ENCODE peak calls at places on chromosomes 5 and 9, in nine cellular contexts. One of them, this sample, is unnamed. For H3K4me1, the result is how much of the 10 kb centered on the place peaks cover.

GRCh38 chr9:91433180-91433579 is 9.5 kb upstream of the NFIL3 start:
- DNase-seq in effector memory CD4-positive, alpha-beta T cell: no peak
- DNase-seq in testis: no peak
- DNase-seq in tibial artery: no peak
- DNase-seq in naive thymus-derived CD4-positive, alpha-beta T cell: no peak
- DNase-seq in colonic mucosa: peak
- DNase-seq in Caco-2: peak
- DNase-seq in spleen: no peak
- DNase-seq in PC-3: peak
- DNase-seq in this sample: no peak

GRCh38 chr9:16184964-16185646 is 632.3 kb downstream of the CCDC171 start:
- DNase-seq in effector memory CD4-positive, alpha-beta T cell: no peak
- DNase-seq in testis: no peak
- DNase-seq in tibial artery: no peak
- DNase-seq in naive thymus-derived CD4-positive, alpha-beta T cell: no peak
- DNase-seq in colonic mucosa: no peak
- DNase-seq in Caco-2: no peak
- DNase-seq in spleen: no peak
- DNase-seq in PC-3: no peak
- DNase-seq in this sample: no peak

GRCh38 chr5:31921852-31922305 is 252.2 kb downstream of the GOLPH3 start:
- DNase-seq in effector memory CD4-positive, alpha-beta T cell: no peak
- DNase-seq in testis: no peak
- DNase-seq in tibial artery: no peak
- DNase-seq in naive thymus-derived CD4-positive, alpha-beta T cell: no peak
- DNase-seq in colonic mucosa: no peak
- DNase-seq in Caco-2: no peak
- DNase-seq in spleen: no peak
- DNase-seq in PC-3: peak
- DNase-seq in this sample: no peak

GRCh38 chr9:132061526-132061925 is 18.1 kb downstream of the MED27 start:
- DNase-seq in effector memory CD4-positive, alpha-beta T cell: no peak
- DNase-seq in testis: no peak
- DNase-seq in tibial artery: no peak
- DNase-seq in naive thymus-derived CD4-positive, alpha-beta T cell: no peak
- DNase-seq in colonic mucosa: no peak
- DNase-seq in Caco-2: no peak
- DNase-seq in spleen: no peak
- DNase-seq in PC-3: no peak
- DNase-seq in this sample: no peak

GRCh38 chr9:93254806-93255519 is 71.0 kb downstream of the WNK2 start:
- DNase-seq in effector memory CD4-positive, alpha-beta T cell: no peak
- DNase-seq in testis: no peak
- DNase-seq in tibial artery: peak
- DNase-seq in naive thymus-derived CD4-positive, alpha-beta T cell: no peak
- DNase-seq in colonic mucosa: no peak
- DNase-seq in Caco-2: no peak
- DNase-seq in spleen: peak
- DNase-seq in PC-3: no peak
- DNase-seq in this sample: no peak

GRCh38 chr5:59025734-59026133 is 442.9 kb downstream of the RAB3C start:
- DNase-seq in effector memory CD4-positive, alpha-beta T cell: no peak
- DNase-seq in testis: no peak
- DNase-seq in tibial artery: no peak
- DNase-seq in naive thymus-derived CD4-positive, alpha-beta T cell: no peak
- DNase-seq in colonic mucosa: no peak
- DNase-seq in Caco-2: peak
- DNase-seq in spleen: no peak
- DNase-seq in PC-3: no peak
- DNase-seq in this sample: no peak

GRCh38 chr9:77697238-77697984 is 49.3 kb upstream of the GNA14 start:
- DNase-seq in effector memory CD4-positive, alpha-beta T cell: no peak
- DNase-seq in testis: no peak
- DNase-seq in tibial artery: no peak
- DNase-seq in naive thymus-derived CD4-positive, alpha-beta T cell: no peak
- DNase-seq in colonic mucosa: no peak
- DNase-seq in Caco-2: no peak
- DNase-seq in spleen: no peak
- DNase-seq in PC-3: no peak
- DNase-seq in this sample: no peak

GRCh38 chr9:122001491-122002201 is 91.5 kb downstream of the TTLL11 start:
- DNase-seq in effector memory CD4-positive, alpha-beta T cell: no peak
- DNase-seq in testis: no peak
- DNase-seq in tibial artery: no peak
- DNase-seq in naive thymus-derived CD4-positive, alpha-beta T cell: no peak
- DNase-seq in colonic mucosa: peak
- DNase-seq in Caco-2: no peak
- DNase-seq in spleen: no peak
- DNase-seq in PC-3: no peak
- DNase-seq in this sample: no peak

GRCh38 chr5:132227485-132228240 is at the start of gene P4HA2:
- DNase-seq in effector memory CD4-positive, alpha-beta T cell: no peak
- DNase-seq in testis: peak
- DNase-seq in tibial artery: peak
- DNase-seq in naive thymus-derived CD4-positive, alpha-beta T cell: no peak
- DNase-seq in colonic mucosa: peak
- DNase-seq in Caco-2: peak
- DNase-seq in spleen: peak
- DNase-seq in PC-3: peak
- DNase-seq in this sample: peak

GRCh38 chr9:2261421-2262103 is 246.4 kb downstream of the SMARCA2 start:
- DNase-seq in effector memory CD4-positive, alpha-beta T cell: no peak
- DNase-seq in testis: no peak
- DNase-seq in tibial artery: no peak
- DNase-seq in naive thymus-derived CD4-positive, alpha-beta T cell: no peak
- DNase-seq in colonic mucosa: no peak
- DNase-seq in Caco-2: no peak
- DNase-seq in spleen: no peak
- DNase-seq in PC-3: no peak
- DNase-seq in this sample: no peak

GRCh38 chr5:77795268-77795667 is 19.1 kb upstream of the TBCA start:
- DNase-seq in effector memory CD4-positive, alpha-beta T cell: no peak
- DNase-seq in testis: no peak
- DNase-seq in tibial artery: no peak
- DNase-seq in naive thymus-derived CD4-positive, alpha-beta T cell: no peak
- DNase-seq in colonic mucosa: no peak
- DNase-seq in Caco-2: no peak
- DNase-seq in spleen: no peak
- DNase-seq in PC-3: no peak
- DNase-seq in this sample: no peak

GRCh38 chr5:77791926-77792325 is 15.8 kb upstream of the TBCA start:
- DNase-seq in effector memory CD4-positive, alpha-beta T cell: no peak
- DNase-seq in testis: no peak
- DNase-seq in tibial artery: no peak
- DNase-seq in naive thymus-derived CD4-positive, alpha-beta T cell: no peak
- DNase-seq in colonic mucosa: no peak
- DNase-seq in Caco-2: no peak
- DNase-seq in spleen: no peak
- DNase-seq in PC-3: no peak
- DNase-seq in this sample: no peak

GRCh38 chr5:77797133-77797532 is 21.0 kb upstream of the TBCA start:
- DNase-seq in effector memory CD4-positive, alpha-beta T cell: no peak
- DNase-seq in testis: no peak
- DNase-seq in tibial artery: no peak
- DNase-seq in naive thymus-derived CD4-positive, alpha-beta T cell: no peak
- DNase-seq in colonic mucosa: no peak
- DNase-seq in Caco-2: no peak
- DNase-seq in spleen: no peak
- DNase-seq in PC-3: no peak
- DNase-seq in this sample: no peak

DNA sequence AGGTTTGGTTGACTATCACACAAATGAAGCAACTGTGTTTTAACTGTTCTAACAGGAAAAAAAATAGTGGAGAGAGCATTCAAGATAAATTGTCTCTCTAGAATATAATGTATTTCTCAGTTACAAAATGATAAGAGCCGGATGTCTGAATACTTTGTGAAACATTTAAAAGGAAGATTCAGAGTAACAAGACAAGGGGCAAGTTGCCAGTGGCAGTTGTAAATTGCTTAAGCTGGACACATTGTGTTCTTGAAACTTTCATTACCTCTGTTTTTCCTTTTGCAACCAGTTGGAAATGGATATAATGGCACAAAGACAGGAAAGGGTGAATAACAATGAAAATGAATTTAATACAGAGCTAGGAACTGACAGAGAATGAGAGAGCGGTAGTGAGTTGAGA is 15.2 kb upstream of the TBCA start:
- DNase-seq in effector memory CD4-positive, alpha-beta T cell: no peak
- DNase-seq in testis: peak
- DNase-seq in tibial artery: no peak
- DNase-seq in naive thymus-derived CD4-positive, alpha-beta T cell: no peak
- DNase-seq in colonic mucosa: no peak
- DNase-seq in Caco-2: no peak
- DNase-seq in spleen: no peak
- DNase-seq in PC-3: no peak
- DNase-seq in this sample: no peak
- H3K4me1 ChIP-seq in effector memory CD4-positive, alpha-beta T cell: under half
- H3K4me1 ChIP-seq in testis: under half
- H3K4me1 ChIP-seq in tibial artery: under half
- H3K4me1 ChIP-seq in naive thymus-derived CD4-positive, alpha-beta T cell: under half
- H3K4me1 ChIP-seq in colonic mucosa: under half
- H3K4me1 ChIP-seq in Caco-2: under half
- H3K4me1 ChIP-seq in spleen: under half
- H3K4me1 ChIP-seq in PC-3: under half
- H3K4me1 ChIP-seq in this sample: under half

DNA sequence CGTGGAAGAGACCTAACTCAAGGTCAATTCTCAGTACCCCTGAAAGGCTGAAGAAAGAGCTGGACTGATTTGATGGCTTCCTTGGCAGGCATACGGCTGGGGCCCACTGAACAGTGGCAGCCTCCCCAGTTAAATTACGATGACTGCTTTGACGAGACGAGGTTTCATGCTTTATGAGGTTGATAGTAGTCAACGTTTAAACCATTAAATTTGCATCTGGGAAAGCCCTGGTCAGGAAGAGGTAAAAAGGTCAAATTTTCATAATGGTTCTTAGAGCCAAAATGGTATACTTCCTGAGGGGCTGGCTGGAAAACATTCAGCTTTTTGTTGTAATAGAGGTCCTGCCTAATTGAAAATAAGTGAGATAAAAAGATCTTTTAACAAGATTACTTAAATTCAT is 395.3 kb upstream of the RPS23 start:
- DNase-seq in effector memory CD4-positive, alpha-beta T cell: no peak
- DNase-seq in testis: no peak
- DNase-seq in tibial artery: no peak
- DNase-seq in naive thymus-derived CD4-positive, alpha-beta T cell: no peak
- DNase-seq in colonic mucosa: no peak
- DNase-seq in Caco-2: no peak
- DNase-seq in spleen: no peak
- DNase-seq in PC-3: no peak
- DNase-seq in this sample: no peak
- H3K4me1 ChIP-seq in effector memory CD4-positive, alpha-beta T cell: under half
- H3K4me1 ChIP-seq in testis: under half
- H3K4me1 ChIP-seq in tibial artery: under half
- H3K4me1 ChIP-seq in naive thymus-derived CD4-positive, alpha-beta T cell: under half
- H3K4me1 ChIP-seq in colonic mucosa: under half
- H3K4me1 ChIP-seq in Caco-2: under half
- H3K4me1 ChIP-seq in spleen: under half
- H3K4me1 ChIP-seq in PC-3: under half
- H3K4me1 ChIP-seq in this sample: under half

GRCh38 chr5:157271740-157272271 is 5.9 kb downstream of the CYFIP2 start:
- DNase-seq in effector memory CD4-positive, alpha-beta T cell: peak
- DNase-seq in testis: no peak
- DNase-seq in tibial artery: no peak
- DNase-seq in naive thymus-derived CD4-positive, alpha-beta T cell: peak
- DNase-seq in colonic mucosa: no peak
- DNase-seq in Caco-2: no peak
- DNase-seq in spleen: peak
- DNase-seq in PC-3: no peak
- DNase-seq in this sample: no peak
- H3K4me1 ChIP-seq in effector memory CD4-positive, alpha-beta T cell: half or more
- H3K4me1 ChIP-seq in testis: under half
- H3K4me1 ChIP-seq in tibial artery: under half
- H3K4me1 ChIP-seq in naive thymus-derived CD4-positive, alpha-beta T cell: half or more
- H3K4me1 ChIP-seq in colonic mucosa: under half
- H3K4me1 ChIP-seq in Caco-2: under half
- H3K4me1 ChIP-seq in spleen: half or more
- H3K4me1 ChIP-seq in PC-3: under half
- H3K4me1 ChIP-seq in this sample: under half

GRCh38 chr5:138503487-138504270 is 38.4 kb downstream of the EGR1 start:
- DNase-seq in effector memory CD4-positive, alpha-beta T cell: peak
- DNase-seq in testis: peak
- DNase-seq in tibial artery: no peak
- DNase-seq in naive thymus-derived CD4-positive, alpha-beta T cell: peak
- DNase-seq in colonic mucosa: peak
- DNase-seq in Caco-2: peak
- DNase-seq in spleen: no peak
- DNase-seq in PC-3: peak
- DNase-seq in this sample: no peak

GRCh38 chr5:138502521-138502920 is 37.2 kb downstream of the EGR1 start:
- DNase-seq in effector memory CD4-positive, alpha-beta T cell: no peak
- DNase-seq in testis: no peak
- DNase-seq in tibial artery: no peak
- DNase-seq in naive thymus-derived CD4-positive, alpha-beta T cell: no peak
- DNase-seq in colonic mucosa: no peak
- DNase-seq in Caco-2: no peak
- DNase-seq in spleen: no peak
- DNase-seq in PC-3: no peak
- DNase-seq in this sample: no peak

GRCh38 chr5:138504799-138505198 is 38.2 kb downstream of the ETF1 start:
- DNase-seq in effector memory CD4-positive, alpha-beta T cell: no peak
- DNase-seq in testis: peak
- DNase-seq in tibial artery: peak
- DNase-seq in naive thymus-derived CD4-positive, alpha-beta T cell: no peak
- DNase-seq in colonic mucosa: no peak
- DNase-seq in Caco-2: no peak
- DNase-seq in spleen: no peak
- DNase-seq in PC-3: peak
- DNase-seq in this sample: no peak

GRCh38 chr5:138508958-138509357 is 34.1 kb downstream of the ETF1 start:
- DNase-seq in effector memory CD4-positive, alpha-beta T cell: no peak
- DNase-seq in testis: no peak
- DNase-seq in tibial artery: no peak
- DNase-seq in naive thymus-derived CD4-positive, alpha-beta T cell: no peak
- DNase-seq in colonic mucosa: no peak
- DNase-seq in Caco-2: no peak
- DNase-seq in spleen: no peak
- DNase-seq in PC-3: no peak
- DNase-seq in this sample: no peak

DNA sequence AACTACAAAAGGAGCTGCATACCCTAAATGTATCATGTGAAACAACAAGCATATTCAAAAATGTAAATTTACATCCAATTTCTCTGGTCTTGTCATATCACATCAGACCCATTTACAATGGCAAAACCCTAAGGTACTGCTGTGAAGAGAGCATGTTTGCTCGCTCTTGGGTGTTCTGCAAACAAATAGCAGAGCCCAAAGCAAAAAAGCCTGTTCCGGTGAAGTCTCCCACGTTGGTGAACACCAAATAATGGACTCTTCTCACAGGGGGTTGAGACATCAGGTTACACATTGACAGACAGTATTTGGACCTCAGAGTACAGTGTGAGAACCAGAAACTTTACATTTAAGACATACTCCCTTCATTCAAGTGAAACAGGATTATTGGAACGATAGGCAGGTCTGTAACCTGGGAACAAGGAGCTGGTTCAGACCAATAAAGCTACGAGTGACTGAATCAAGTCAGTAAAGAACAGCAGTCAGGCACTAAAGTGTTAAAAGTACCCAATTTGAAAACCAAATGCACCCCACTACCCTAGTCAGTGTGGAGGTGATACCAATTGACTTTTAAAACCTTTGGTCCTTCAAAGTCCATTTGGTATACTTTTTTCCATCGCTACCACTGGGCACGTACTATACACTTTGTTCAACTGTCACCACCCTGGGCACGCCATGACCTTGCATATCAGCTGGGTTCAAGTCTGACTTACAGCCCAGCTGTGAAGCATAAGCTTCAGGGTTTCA is 36.5 kb downstream of the ETF1 start:
- DNase-seq in effector memory CD4-positive, alpha-beta T cell: no peak
- DNase-seq in testis: no peak
- DNase-seq in tibial artery: no peak
- DNase-seq in naive thymus-derived CD4-positive, alpha-beta T cell: no peak
- DNase-seq in colonic mucosa: no peak
- DNase-seq in Caco-2: no peak
- DNase-seq in spleen: no peak
- DNase-seq in PC-3: no peak
- DNase-seq in this sample: no peak
- H3K4me1 ChIP-seq in effector memory CD4-positive, alpha-beta T cell: under half
- H3K4me1 ChIP-seq in testis: under half
- H3K4me1 ChIP-seq in tibial artery: under half
- H3K4me1 ChIP-seq in naive thymus-derived CD4-positive, alpha-beta T cell: under half
- H3K4me1 ChIP-seq in colonic mucosa: under half
- H3K4me1 ChIP-seq in Caco-2: under half
- H3K4me1 ChIP-seq in spleen: under half
- H3K4me1 ChIP-seq in PC-3: under half
- H3K4me1 ChIP-seq in this sample: under half